ENCODE peak calls at places on chromosomes 16 and 17, in eight cellular contexts. R, D, G, U, B, I, W and F are unnamed samples.

GRCh38 chr16:53913082-53913870 is 209.3 kb downstream of the FTO start:
- DNase-seq in R (no peak), D (no peak), G (no peak), U (no peak), B (peak), I (peak), W (peak), F (no peak)

GRCh38 chr17:37614391-37614790 is 5.2 kb upstream of the SYNRG start:
- DNase-seq in R (no peak), D (no peak), G (no peak), U (no peak), B (no peak), I (peak), W (peak), F (no peak)

GRCh38 chr17:3826191-3826590 is 19.9 kb downstream of the NCBP3 start:
- DNase-seq in R (no peak), D (no peak), G (no peak), U (no peak), B (no peak), I (no peak), W (no peak), F (no peak)

GRCh38 chr17:16106161-16106891 is 106.7 kb downstream of the TTC19 start:
- DNase-seq in R (no peak), D (no peak), G (no peak), U (no peak), B (no peak), I (peak), W (no peak), F (no peak)

GRCh38 chr17:82320956-82321927 is 3.8 kb upstream of the CD7 start:
- DNase-seq in R (no peak), D (peak), G (peak), U (peak), B (no peak), I (no peak), W (peak), F (no peak)

GRCh38 chr17:3964203-3965122 is at the start of gene ATP2A3:
- DNase-seq in R (no peak), D (peak), G (peak), U (peak), B (no peak), I (no peak), W (no peak), F (no peak)

GRCh38 chr16:58628845-58629680 is 563 bp downstream of the CNOT1 start:
- DNase-seq in R (peak), D (peak), G (peak), U (peak), B (peak), I (peak), W (peak), F (no peak)

GRCh38 chr16:56888806-56889205 is 23.8 kb downstream of the SLC12A3 start:
- DNase-seq in R (no peak), D (no peak), G (peak), U (no peak), B (no peak), I (no peak), W (no peak), F (no peak)

GRCh38 chr16:57308041-57308440 is 23.6 kb upstream of the PLLP start:
- DNase-seq in R (no peak), D (no peak), G (peak), U (no peak), B (no peak), I (no peak), W (no peak), F (no peak)

GRCh38 chr17:38557836-38558750 is 47.7 kb downstream of the SRCIN1 start:
- DNase-seq in R (peak), D (peak), G (peak), U (peak), B (peak), I (peak), W (peak), F (peak)

GRCh38 chr17:55693244-55694216 is 29.1 kb downstream of the TMEM100 start:
- DNase-seq in R (peak), D (no peak), G (no peak), U (no peak), B (peak), I (no peak), W (peak), F (no peak)

GRCh38 chr16:67277294-67277998 is 1.9 kb upstream of the PLEKHG4 start:
- DNase-seq in R (no peak), D (no peak), G (no peak), U (no peak), B (peak), I (peak), W (peak), F (no peak)

GRCh38 chr17:68198931-68199836 is 48.7 kb upstream of the AMZ2 start:
- DNase-seq in R (no peak), D (peak), G (peak), U (peak), B (no peak), I (no peak), W (no peak), F (no peak)

GRCh38 chr16:29665294-29666077 is 2.4 kb downstream of the SPN start:
- DNase-seq in R (no peak), D (peak), G (peak), U (no peak), B (no peak), I (no peak), W (no peak), F (no peak)

GRCh38 chr17:74211929-74212261 is 1.5 kb upstream of the TTYH2 start:
- DNase-seq in R (no peak), D (no peak), G (no peak), U (no peak), B (no peak), I (no peak), W (peak), F (no peak)

GRCh38 chr16:49586466-49586865 is 212.9 kb downstream of the C16orf78 start:
- DNase-seq in R (peak), D (no peak), G (peak), U (no peak), B (no peak), I (no peak), W (no peak), F (no peak)

GRCh38 chr16:16071631-16072244 is 122.3 kb downstream of the ABCC1 start:
- DNase-seq in R (no peak), D (no peak), G (no peak), U (no peak), B (no peak), I (no peak), W (no peak), F (no peak)

GRCh38 chr17:72175787-72176515 is 55.1 kb downstream of the SOX9 start:
- DNase-seq in R (no peak), D (no peak), G (no peak), U (no peak), B (no peak), I (no peak), W (peak), F (no peak)

GRCh38 chr16:19882186-19882585 is 2.5 kb downstream of the GPRC5B start:
- DNase-seq in R (no peak), D (no peak), G (no peak), U (no peak), B (no peak), I (no peak), W (no peak), F (no peak)

GRCh38 chr16:1580256-1580655 is 31.6 kb downstream of the IFT140 start:
- DNase-seq in R (no peak), D (no peak), G (no peak), U (peak), B (no peak), I (no peak), W (no peak), F (no peak)

GRCh38 chr17:67492824-67493490 is 115.9 kb downstream of the PITPNC1 start:
- DNase-seq in R (no peak), D (no peak), G (no peak), U (no peak), B (no peak), I (no peak), W (no peak), F (no peak)

GRCh38 chr17:17628388-17629008 is 37.0 kb upstream of the PEMT start:
- DNase-seq in R (no peak), D (peak), G (peak), U (no peak), B (no peak), I (no peak), W (no peak), F (no peak)

GRCh38 chr16:50276128-50276444 is 9.7 kb downstream of the ADCY7 start:
- DNase-seq in R (no peak), D (no peak), G (peak), U (no peak), B (no peak), I (no peak), W (no peak), F (no peak)

GRCh38 chr16:5027086-5027485 is 6.6 kb downstream of the NAGPA start:
- DNase-seq in R (no peak), D (no peak), G (no peak), U (no peak), B (no peak), I (no peak), W (no peak), F (no peak)

GRCh38 chr16:5026664-5027063 is 7.1 kb downstream of the NAGPA start:
- DNase-seq in R (no peak), D (no peak), G (no peak), U (no peak), B (no peak), I (no peak), W (no peak), F (no peak)

GRCh38 chr16:5022521-5022920 is 11.2 kb downstream of the NAGPA start:
- DNase-seq in R (no peak), D (no peak), G (no peak), U (no peak), B (no peak), I (no peak), W (no peak), F (no peak)

GRCh38 chr16:5025171-5025632 is 8.5 kb downstream of the NAGPA start:
- DNase-seq in R (no peak), D (no peak), G (no peak), U (peak), B (no peak), I (no peak), W (peak), F (no peak)

DNA sequence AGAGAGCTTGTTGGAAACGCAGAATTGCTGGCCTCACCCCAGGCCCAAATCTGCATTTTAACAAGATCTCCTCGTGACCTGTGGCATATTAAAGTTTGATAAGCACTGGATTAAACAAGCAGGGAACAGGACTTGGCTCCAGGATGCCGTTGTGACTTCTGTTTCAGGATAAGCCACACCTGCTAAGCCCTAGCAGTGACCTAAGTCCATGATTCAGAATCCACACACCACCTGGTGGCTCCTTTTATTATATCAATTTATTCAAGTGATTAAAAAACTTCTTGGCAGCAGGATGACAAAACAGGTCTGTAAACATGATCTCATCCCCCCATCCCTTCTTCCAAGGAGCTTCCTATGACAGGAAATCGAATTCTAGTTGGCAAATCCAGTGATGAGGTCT is 9.1 kb downstream of the NAGPA start:
- DNase-seq in R (no peak), D (no peak), G (no peak), U (no peak), B (no peak), I (no peak), W (peak), F (no peak)
- TF ChIP-seq CTCF in R (no peak), D (no peak), G (no peak), U (no peak), B (no peak), I (peak), W (peak), F (no peak)

DNA sequence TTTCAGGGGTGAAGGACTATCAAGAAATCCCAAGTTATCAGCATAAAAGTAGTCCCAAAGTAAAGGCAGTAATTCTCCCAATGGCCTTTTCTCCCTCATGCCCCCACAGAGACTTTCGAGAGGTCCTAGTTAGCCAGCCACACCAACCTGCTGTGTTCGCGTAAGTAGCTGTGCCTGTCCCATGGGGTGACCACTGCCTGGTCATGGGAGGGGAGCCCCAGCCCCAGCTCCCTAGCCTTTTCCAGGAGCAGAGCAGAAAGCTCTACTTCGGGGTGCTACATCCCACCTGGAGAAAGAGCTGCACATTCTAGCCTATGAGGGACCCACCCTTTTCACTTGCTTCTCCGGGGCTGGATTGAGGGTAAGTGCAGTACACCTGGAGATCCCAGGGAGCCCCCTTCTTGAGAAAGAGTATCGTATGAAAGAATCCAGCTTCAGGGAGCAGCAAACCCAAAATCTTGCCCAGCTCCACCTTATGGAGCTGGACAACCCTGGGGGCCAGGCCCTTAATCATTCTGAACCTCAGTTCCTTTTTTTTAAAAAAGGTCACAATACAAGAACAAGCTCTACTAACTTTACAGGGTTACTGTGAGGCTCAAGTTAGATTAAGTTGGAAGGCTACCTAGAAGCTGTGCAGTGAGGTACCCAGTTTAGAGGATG is 8.6 kb upstream of the SOST start:
- DNase-seq in R (no peak), D (no peak), G (no peak), U (no peak), B (no peak), I (no peak), W (no peak), F (no peak)
- TF ChIP-seq CTCF in R (no peak), D (no peak), G (no peak), U (no peak), B (no peak), I (no peak), W (no peak), F (no peak)

DNA sequence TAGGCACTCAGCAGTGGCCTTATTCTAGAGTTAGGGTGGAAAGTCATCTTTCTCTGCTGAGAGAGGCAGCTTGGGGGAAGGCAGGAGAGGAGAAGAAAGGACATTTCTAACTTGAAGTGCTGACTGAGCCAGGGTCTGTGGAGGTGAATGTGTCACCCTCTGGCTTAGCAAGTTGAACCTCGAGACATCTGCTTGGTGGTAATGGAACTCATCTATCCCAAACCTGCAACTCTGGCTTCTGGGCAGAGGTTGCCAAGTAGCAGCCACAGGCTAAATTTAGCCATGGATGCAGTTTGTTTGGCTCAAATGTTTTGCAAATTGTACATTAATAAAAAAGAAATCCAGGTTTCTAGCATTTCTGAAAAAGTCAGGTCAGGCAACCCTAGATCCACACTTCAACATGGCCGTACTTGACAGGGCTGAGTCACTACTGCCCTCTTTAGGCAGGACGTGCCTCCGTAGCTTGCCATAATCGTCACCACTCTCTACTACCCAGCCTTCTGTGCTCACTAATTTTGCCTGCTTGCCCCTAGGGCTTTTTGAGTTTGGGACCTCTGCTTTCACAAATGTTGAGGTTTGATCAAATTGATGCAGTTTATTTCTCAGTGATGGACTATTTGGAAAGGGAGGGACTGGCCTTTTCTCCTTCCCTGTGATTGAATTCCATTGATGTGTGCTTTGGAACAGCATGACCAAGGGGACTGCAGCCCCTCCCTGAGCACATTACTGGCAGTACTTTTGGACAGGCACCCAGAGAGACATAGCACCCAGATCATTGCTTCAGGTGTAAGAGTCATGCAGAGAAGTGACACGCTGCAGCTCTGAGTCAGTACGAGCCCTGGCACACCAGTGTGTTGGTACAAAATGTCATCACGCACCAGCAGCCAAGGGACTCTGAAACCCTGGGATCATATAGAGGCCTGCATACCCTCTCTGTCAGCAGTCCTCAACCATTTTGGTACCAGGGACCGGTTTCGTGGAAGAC is 5.2 kb downstream of the CDH13 start:
- DNase-seq in R (no peak), D (no peak), G (no peak), U (no peak), B (no peak), I (no peak), W (peak), F (no peak)
- TF ChIP-seq CTCF in R (no peak), D (no peak), G (no peak), U (no peak), B (no peak), I (peak), W (no peak), F (peak)

GRCh38 chr17:62601438-62601837 is 26.0 kb upstream of the MRC2 start:
- DNase-seq in R (no peak), D (no peak), G (no peak), U (no peak), B (no peak), I (no peak), W (no peak), F (no peak)
- TF ChIP-seq CTCF in R (no peak), D (no peak), G (no peak), U (no peak), B (no peak), I (no peak), W (no peak), F (no peak)